ENCODE peak calls at places on chromosomes 16 and 17, in seven cellular contexts. One of them, this sample, is unnamed.

GRCh38 chr17:39729280-39729851 is 966 bp downstream of the MIEN1 start:
- DNase-seq in gastrocnemius medialis: no peak
- DNase-seq in brain microvascular endothelial cell: no peak
- DNase-seq in heart right ventricle: no peak
- DNase-seq in A549: no peak
- DNase-seq in Peyer's patch: no peak
- DNase-seq in heart left ventricle: no peak
- DNase-seq in this sample: no peak

GRCh38 chr16:84851192-84852127 is 31.7 kb downstream of the CRISPLD2 start:
- DNase-seq in gastrocnemius medialis: no peak
- DNase-seq in brain microvascular endothelial cell: peak; percentile 97
- DNase-seq in heart right ventricle: no peak
- DNase-seq in A549: peak; percentile 91
- DNase-seq in Peyer's patch: no peak
- DNase-seq in heart left ventricle: no peak
- DNase-seq in this sample: no peak

GRCh38 chr17:69869667-69870066 is 205.4 kb upstream of the KCNJ16 start:
- DNase-seq in gastrocnemius medialis: no peak
- DNase-seq in brain microvascular endothelial cell: no peak
- DNase-seq in heart right ventricle: no peak
- DNase-seq in A549: no peak
- DNase-seq in Peyer's patch: no peak
- DNase-seq in heart left ventricle: no peak
- DNase-seq in this sample: no peak

GRCh38 chr16:51149721-51150158 is 1.3 kb downstream of the SALL1 start:
- DNase-seq in gastrocnemius medialis: no peak
- DNase-seq in brain microvascular endothelial cell: no peak
- DNase-seq in heart right ventricle: no peak
- DNase-seq in A549: no peak
- DNase-seq in Peyer's patch: no peak
- DNase-seq in heart left ventricle: no peak
- DNase-seq in this sample: no peak

GRCh38 chr17:28344011-28344410 is 8.4 kb downstream of the TNFAIP1 start:
- DNase-seq in gastrocnemius medialis: no peak
- DNase-seq in brain microvascular endothelial cell: no peak
- DNase-seq in heart right ventricle: no peak
- DNase-seq in A549: no peak
- DNase-seq in Peyer's patch: no peak
- DNase-seq in heart left ventricle: no peak
- DNase-seq in this sample: no peak

GRCh38 chr16:20203277-20203676 is 124.0 kb downstream of the GP2 start:
- DNase-seq in gastrocnemius medialis: no peak
- DNase-seq in brain microvascular endothelial cell: no peak
- DNase-seq in heart right ventricle: no peak
- DNase-seq in A549: no peak
- DNase-seq in Peyer's patch: no peak
- DNase-seq in heart left ventricle: no peak
- DNase-seq in this sample: no peak

GRCh38 chr16:21166561-21166961 is 8.1 kb downstream of the LDAF1 start:
- DNase-seq in gastrocnemius medialis: no peak
- DNase-seq in brain microvascular endothelial cell: no peak
- DNase-seq in heart right ventricle: no peak
- DNase-seq in A549: no peak
- DNase-seq in Peyer's patch: no peak
- DNase-seq in heart left ventricle: no peak
- DNase-seq in this sample: no peak

GRCh38 chr16:87648236-87648635 is 45.9 kb downstream of the JPH3 start:
- DNase-seq in gastrocnemius medialis: no peak
- DNase-seq in brain microvascular endothelial cell: no peak
- DNase-seq in heart right ventricle: no peak
- DNase-seq in A549: no peak
- DNase-seq in Peyer's patch: no peak
- DNase-seq in heart left ventricle: no peak
- DNase-seq in this sample: no peak

GRCh38 chr17:2708585-2709172 is 2.9 kb downstream of the CLUH start:
- DNase-seq in gastrocnemius medialis: no peak
- DNase-seq in brain microvascular endothelial cell: no peak
- DNase-seq in heart right ventricle: no peak
- DNase-seq in A549: no peak
- DNase-seq in Peyer's patch: no peak
- DNase-seq in heart left ventricle: no peak
- DNase-seq in this sample: no peak

GRCh38 chr16:15639061-15639568 is 3.8 kb downstream of the MARF1 start:
- DNase-seq in gastrocnemius medialis: no peak
- DNase-seq in brain microvascular endothelial cell: no peak
- DNase-seq in heart right ventricle: no peak
- DNase-seq in A549: no peak
- DNase-seq in Peyer's patch: peak; percentile 64
- DNase-seq in heart left ventricle: no peak
- DNase-seq in this sample: no peak

GRCh38 chr17:69654981-69655581 is 240.6 kb downstream of the MAP2K6 start:
- DNase-seq in gastrocnemius medialis: no peak
- DNase-seq in brain microvascular endothelial cell: peak; percentile 66
- DNase-seq in heart right ventricle: no peak
- DNase-seq in A549: peak; percentile 11
- DNase-seq in Peyer's patch: no peak
- DNase-seq in heart left ventricle: no peak
- DNase-seq in this sample: no peak

GRCh38 chr17:44988256-44988942 is 20.3 kb upstream of the C1QL1 start:
- DNase-seq in gastrocnemius medialis: no peak
- DNase-seq in brain microvascular endothelial cell: no peak
- DNase-seq in heart right ventricle: no peak
- DNase-seq in A549: no peak
- DNase-seq in Peyer's patch: no peak
- DNase-seq in heart left ventricle: no peak
- DNase-seq in this sample: no peak

GRCh38 chr16:64892843-64893242 is 229.0 kb downstream of the CDH11 start:
- DNase-seq in gastrocnemius medialis: no peak
- DNase-seq in brain microvascular endothelial cell: peak; percentile 91
- DNase-seq in heart right ventricle: no peak
- DNase-seq in A549: no peak
- DNase-seq in Peyer's patch: no peak
- DNase-seq in heart left ventricle: no peak
- DNase-seq in this sample: no peak

GRCh38 chr16:55717326-55717725 is 61.5 kb downstream of the SLC6A2 start:
- DNase-seq in gastrocnemius medialis: no peak
- DNase-seq in brain microvascular endothelial cell: no peak
- DNase-seq in heart right ventricle: no peak
- DNase-seq in A549: no peak
- DNase-seq in Peyer's patch: no peak
- DNase-seq in heart left ventricle: no peak
- DNase-seq in this sample: no peak

GRCh38 chr17:27573971-27574525 is 56.9 kb upstream of the LGALS9 start:
- DNase-seq in gastrocnemius medialis: peak; percentile 55
- DNase-seq in brain microvascular endothelial cell: peak; percentile 38
- DNase-seq in heart right ventricle: no peak
- DNase-seq in A549: peak; percentile 42
- DNase-seq in Peyer's patch: no peak
- DNase-seq in heart left ventricle: no peak
- DNase-seq in this sample: no peak

GRCh38 chr16:83215417-83216001 is 588.7 kb downstream of the CDH13 start:
- DNase-seq in gastrocnemius medialis: no peak
- DNase-seq in brain microvascular endothelial cell: peak; percentile 32
- DNase-seq in heart right ventricle: no peak
- DNase-seq in A549: peak; percentile 37
- DNase-seq in Peyer's patch: no peak
- DNase-seq in heart left ventricle: no peak
- DNase-seq in this sample: no peak

GRCh38 chr16:27434141-27435051 is 32.4 kb downstream of the IL21R start:
- DNase-seq in gastrocnemius medialis: no peak
- DNase-seq in brain microvascular endothelial cell: no peak
- DNase-seq in heart right ventricle: peak; percentile 2
- DNase-seq in A549: no peak
- DNase-seq in Peyer's patch: peak; percentile 12
- DNase-seq in heart left ventricle: no peak
- DNase-seq in this sample: no peak

GRCh38 chr17:75490953-75491649 is 24.2 kb downstream of the CASKIN2 start:
- DNase-seq in gastrocnemius medialis: no peak
- DNase-seq in brain microvascular endothelial cell: no peak
- DNase-seq in heart right ventricle: no peak
- DNase-seq in A549: no peak
- DNase-seq in Peyer's patch: no peak
- DNase-seq in heart left ventricle: no peak
- DNase-seq in this sample: no peak

GRCh38 chr17:78397681-78398101 is 19.2 kb downstream of the PGS1 start:
- DNase-seq in gastrocnemius medialis: peak; percentile 87
- DNase-seq in brain microvascular endothelial cell: peak; percentile 60
- DNase-seq in heart right ventricle: peak; percentile 65
- DNase-seq in A549: no peak
- DNase-seq in Peyer's patch: no peak
- DNase-seq in heart left ventricle: peak; percentile 79
- DNase-seq in this sample: no peak

GRCh38 chr17:57264776-57265175 is 8.5 kb downstream of the MSI2 start:
- DNase-seq in gastrocnemius medialis: no peak
- DNase-seq in brain microvascular endothelial cell: no peak
- DNase-seq in heart right ventricle: no peak
- DNase-seq in A549: no peak
- DNase-seq in Peyer's patch: no peak
- DNase-seq in heart left ventricle: no peak
- DNase-seq in this sample: no peak

GRCh38 chr17:36485027-36485426 is 1.5 kb upstream of the ZNHIT3 start:
- DNase-seq in gastrocnemius medialis: no peak
- DNase-seq in brain microvascular endothelial cell: no peak
- DNase-seq in heart right ventricle: no peak
- DNase-seq in A549: no peak
- DNase-seq in Peyer's patch: no peak
- DNase-seq in heart left ventricle: no peak
- DNase-seq in this sample: no peak

GRCh38 chr17:6512552-6512951 is 43.8 kb downstream of the PITPNM3 start:
- DNase-seq in gastrocnemius medialis: no peak
- DNase-seq in brain microvascular endothelial cell: no peak
- DNase-seq in heart right ventricle: no peak
- DNase-seq in A549: no peak
- DNase-seq in Peyer's patch: no peak
- DNase-seq in heart left ventricle: no peak
- DNase-seq in this sample: no peak

GRCh38 chr16:72532896-72533295 is 360.9 kb upstream of the PMFBP1 start:
- DNase-seq in gastrocnemius medialis: no peak
- DNase-seq in brain microvascular endothelial cell: no peak
- DNase-seq in heart right ventricle: no peak
- DNase-seq in A549: no peak
- DNase-seq in Peyer's patch: no peak
- DNase-seq in heart left ventricle: no peak
- DNase-seq in this sample: no peak

DNA sequence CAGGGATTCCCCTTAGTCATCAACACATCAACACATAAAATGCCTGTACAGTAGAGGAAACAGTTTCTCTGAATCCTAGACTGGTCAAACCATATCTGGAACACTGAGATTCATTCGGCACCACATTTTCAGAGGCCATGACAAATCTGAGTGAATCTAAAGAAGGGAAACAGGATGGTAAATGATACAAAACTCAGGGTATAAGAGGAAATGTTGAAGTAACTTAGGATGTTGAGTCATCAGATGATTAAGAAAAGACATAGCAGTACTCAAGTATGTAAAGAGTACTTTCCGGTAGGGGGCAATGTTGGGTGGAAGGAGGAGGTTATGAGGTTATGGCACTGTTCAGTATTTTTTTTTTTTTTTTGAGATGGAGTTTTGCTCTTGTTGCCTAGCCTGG is 358.5 kb upstream of the PMFBP1 start:
- DNase-seq in gastrocnemius medialis: no peak
- DNase-seq in brain microvascular endothelial cell: peak; percentile 81
- DNase-seq in heart right ventricle: no peak
- DNase-seq in A549: peak; percentile 28
- DNase-seq in Peyer's patch: no peak
- DNase-seq in heart left ventricle: no peak
- DNase-seq in this sample: no peak
- TF ChIP-seq CTCF in gastrocnemius medialis: no peak
- TF ChIP-seq CTCF in brain microvascular endothelial cell: peak; percentile 53
- TF ChIP-seq CTCF in heart right ventricle: no peak
- TF ChIP-seq CTCF in A549: peak; percentile 6
- TF ChIP-seq CTCF in Peyer's patch: no peak
- TF ChIP-seq CTCF in heart left ventricle: no peak
- TF ChIP-seq CTCF in this sample: no peak

DNA sequence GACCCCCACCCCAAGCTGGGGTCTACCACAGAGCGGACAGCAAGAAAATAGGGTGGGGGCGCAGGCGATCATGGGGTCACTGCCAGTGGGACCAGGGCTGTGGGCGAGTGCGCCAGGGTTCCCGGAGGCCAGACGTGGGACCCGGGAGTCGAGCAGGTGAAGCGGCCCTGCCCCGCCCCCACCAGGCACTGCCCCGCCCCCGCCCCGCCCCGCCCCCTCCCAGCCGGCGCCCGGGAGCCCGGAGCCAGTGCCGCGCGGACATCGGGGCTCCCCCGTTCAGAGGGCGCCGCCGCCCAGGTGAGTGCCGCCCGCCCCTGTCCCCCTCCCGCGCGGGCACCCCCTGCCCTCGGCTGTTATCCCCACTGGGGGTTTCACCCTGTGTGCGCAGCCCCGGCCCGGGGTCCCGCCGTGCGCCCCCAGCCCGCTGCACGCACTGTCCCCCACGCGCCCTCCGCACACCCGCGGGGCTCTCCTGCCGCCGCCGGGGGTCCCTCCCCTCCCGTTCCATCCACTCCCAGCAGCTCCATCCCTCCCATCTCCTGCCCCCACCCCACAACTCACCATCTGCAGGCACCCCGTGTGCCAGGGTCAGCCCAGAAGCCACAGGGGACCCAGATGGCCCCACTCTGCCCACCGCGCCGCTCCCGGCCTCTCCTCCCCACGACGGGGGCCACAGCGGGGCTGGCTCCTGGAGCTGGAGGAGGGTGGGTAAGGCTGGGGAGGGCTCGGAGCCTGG is at the start of gene SSTR5:
- DNase-seq in gastrocnemius medialis: no peak
- DNase-seq in brain microvascular endothelial cell: no peak
- DNase-seq in heart right ventricle: no peak
- DNase-seq in A549: no peak
- DNase-seq in Peyer's patch: no peak
- DNase-seq in heart left ventricle: no peak
- DNase-seq in this sample: no peak
- H3K4me3 ChIP-seq in gastrocnemius medialis: no peak within 1 kb of the TSS
- H3K4me3 ChIP-seq in brain microvascular endothelial cell: no peak within 1 kb of the TSS
- H3K4me3 ChIP-seq in heart right ventricle: peak within 1 kb of the TSS; percentile 45
- H3K4me3 ChIP-seq in A549: no peak within 1 kb of the TSS
- H3K4me3 ChIP-seq in Peyer's patch: no peak within 1 kb of the TSS
- H3K4me3 ChIP-seq in heart left ventricle: peak within 1 kb of the TSS; percentile 40
- H3K4me3 ChIP-seq in this sample: no peak within 1 kb of the TSS

GRCh38 chr17:82838386-82839063 is 1.3 kb downstream of the ZNF750 start:
- DNase-seq in gastrocnemius medialis: peak; percentile 92
- DNase-seq in brain microvascular endothelial cell: no peak
- DNase-seq in heart right ventricle: no peak
- DNase-seq in A549: no peak
- DNase-seq in Peyer's patch: no peak
- DNase-seq in heart left ventricle: peak; percentile 72
- DNase-seq in this sample: no peak
- H3K27ac ChIP-seq in gastrocnemius medialis: peak overlapping the region; percentile 85
- H3K27ac ChIP-seq in brain microvascular endothelial cell: no peak overlapping the region
- H3K27ac ChIP-seq in heart right ventricle: peak overlapping the region; percentile 11
- H3K27ac ChIP-seq in A549: no peak overlapping the region
- H3K27ac ChIP-seq in Peyer's patch: no peak overlapping the region
- H3K27ac ChIP-seq in heart left ventricle: peak overlapping the region; percentile 12
- H3K27ac ChIP-seq in this sample: no peak overlapping the region

DNA sequence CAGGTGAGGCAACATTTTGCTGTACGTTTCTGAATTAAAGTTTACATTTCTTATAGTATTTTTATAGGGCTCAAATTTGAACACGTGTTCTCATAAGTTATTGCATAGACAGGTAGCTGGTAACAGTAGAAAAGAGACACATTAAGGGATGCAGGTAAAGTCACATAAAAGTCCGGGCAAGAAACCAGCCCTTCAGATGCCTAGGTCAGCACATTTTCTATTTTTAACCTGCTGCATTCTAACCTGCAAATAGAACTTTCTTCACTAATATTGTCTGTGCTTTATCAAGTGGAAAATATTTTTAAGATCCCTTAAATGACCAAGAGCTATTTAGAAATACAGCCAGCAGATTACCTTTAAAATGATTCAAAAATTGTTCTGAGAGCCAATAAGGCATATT is 307.4 kb upstream of the AXIN2 start:
- DNase-seq in gastrocnemius medialis: no peak
- DNase-seq in brain microvascular endothelial cell: no peak
- DNase-seq in heart right ventricle: no peak
- DNase-seq in A549: no peak
- DNase-seq in Peyer's patch: no peak
- DNase-seq in heart left ventricle: no peak
- DNase-seq in this sample: no peak
- TF ChIP-seq CTCF in gastrocnemius medialis: no peak
- TF ChIP-seq CTCF in brain microvascular endothelial cell: no peak
- TF ChIP-seq CTCF in heart right ventricle: no peak
- TF ChIP-seq CTCF in A549: no peak
- TF ChIP-seq CTCF in Peyer's patch: no peak
- TF ChIP-seq CTCF in heart left ventricle: no peak
- TF ChIP-seq CTCF in this sample: no peak